ENCODE peak calls at places on chromosomes 16 and 17, in eight cellular contexts. E, S, V, O, T, Y, M and C are unnamed samples.

GRCh38 chr16:58652741-58653140 is 23.1 kb upstream of the CNOT1 start:
- DNase-seq in M (peak; percentile 60), E (peak; percentile 56), S (no peak), Y (no peak), O (no peak), V (no peak), T (peak; percentile 19), C (no peak)

GRCh38 chr17:61411114-61411943 is 11.7 kb downstream of the TBX2 start:
- DNase-seq in E (peak; percentile 87), Y (peak; percentile 20), V (peak; percentile 79), T (peak; percentile 77), O (no peak), M (peak; percentile 74), S (peak; percentile 79), C (peak; percentile 86)

GRCh38 chr17:65345261-65346060 is 208.3 kb downstream of the RGS9 start:
- DNase-seq in T (peak; percentile 77), M (no peak), V (no peak), S (no peak), E (no peak), Y (peak; percentile 27), O (no peak), C (no peak)

GRCh38 chr17:67212716-67213417 is 32.1 kb downstream of the HELZ start:
- DNase-seq in S (no peak), Y (no peak), T (peak; percentile 80), E (no peak), M (peak; percentile 86), O (no peak), V (no peak), C (peak; percentile 50)

GRCh38 chr16:88064011-88064888 is 113.0 kb downstream of the BANP start:
- DNase-seq in Y (no peak), S (no peak), O (no peak), T (no peak), M (peak; percentile 5), E (no peak), V (no peak), C (no peak)

GRCh38 chr16:87809150-87809902 is 43.5 kb upstream of the KLHDC4 start:
- DNase-seq in E (no peak), O (no peak), M (peak; percentile 53), T (peak; percentile 25), V (no peak), S (no peak), Y (peak; percentile 7), C (no peak)

GRCh38 chr16:85650864-85651811 is 37.6 kb downstream of the GINS2 start:
- DNase-seq in S (no peak), E (peak; percentile 68), M (no peak), T (peak; percentile 32), V (no peak), Y (no peak), O (no peak), C (no peak)

GRCh38 chr17:21375757-21376584 is at the start of gene KCNJ12:
- DNase-seq in S (no peak), E (peak; percentile 80), T (peak; percentile 26), V (peak; percentile 39), O (no peak), M (no peak), Y (peak; percentile 3), C (peak; percentile 50)

GRCh38 chr16:22077700-22078313 is 14.5 kb upstream of the VWA3A start:
- DNase-seq in S (peak; percentile 67), O (peak; percentile 39), V (peak; percentile 77), M (peak; percentile 60), E (peak; percentile 77), T (peak; percentile 29), Y (peak; percentile 72), C (peak; percentile 66)

GRCh38 chr17:81492202-81492601 is 20.4 kb downstream of the ACTG1 start:
- DNase-seq in T (no peak), E (no peak), Y (no peak), S (no peak), O (no peak), M (no peak), V (no peak), C (no peak)

GRCh38 chr17:44383363-44383762 is 6.1 kb downstream of the ITGA2B start:
- DNase-seq in O (no peak), Y (no peak), V (no peak), T (no peak), E (no peak), M (no peak), S (no peak), C (no peak)

GRCh38 chr16:85600905-85601639 is 12.1 kb upstream of the GSE1 start:
- DNase-seq in O (no peak), Y (no peak), T (no peak), V (no peak), E (no peak), S (no peak), M (no peak), C (no peak)

GRCh38 chr16:66220766-66221165 is 145.7 kb upstream of the CDH5 start:
- DNase-seq in Y (no peak), T (no peak), V (no peak), E (no peak), O (no peak), S (no peak), M (no peak), C (no peak)

GRCh38 chr17:73669771-73670170 is 25.5 kb upstream of the SDK2 start:
- DNase-seq in T (no peak), Y (no peak), S (no peak), E (no peak), M (no peak), O (no peak), V (no peak), C (no peak)

GRCh38 chr16:75294773-75295172 is 43.3 kb upstream of the BCAR1 start:
- DNase-seq in S (no peak), M (no peak), V (no peak), T (no peak), Y (no peak), O (no peak), E (no peak), C (no peak)

GRCh38 chr17:63337579-63337978 is 108.5 kb downstream of the CYB561 start:
- DNase-seq in E (no peak), V (no peak), T (no peak), Y (no peak), M (no peak), S (no peak), O (no peak), C (peak; percentile 36)

GRCh38 chr16:65023802-65024201 is 98.1 kb downstream of the CDH11 start:
- DNase-seq in S (no peak), T (no peak), M (no peak), V (no peak), O (no peak), Y (no peak), E (no peak), C (no peak)

GRCh38 chr17:17999364-18000007 is 26.8 kb downstream of the DRC3 start:
- DNase-seq in Y (peak; percentile 14), S (no peak), M (peak; percentile 50), E (no peak), O (no peak), T (no peak), V (no peak), C (no peak)

GRCh38 chr17:78421534-78422266 is 43.3 kb downstream of the PGS1 start:
- DNase-seq in O (peak; percentile 51), Y (peak; percentile 77), E (peak; percentile 88), T (peak; percentile 56), V (peak; percentile 89), M (peak; percentile 65), S (peak; percentile 77), C (peak; percentile 87)

GRCh38 chr17:78421084-78421533 is 42.7 kb downstream of the PGS1 start:
- DNase-seq in M (no peak), V (no peak), Y (no peak), T (no peak), O (no peak), E (no peak), S (no peak), C (no peak)

GRCh38 chr17:78422872-78423588 is 44.6 kb downstream of the PGS1 start:
- DNase-seq in S (no peak), E (no peak), O (no peak), T (no peak), V (no peak), Y (no peak), M (no peak), C (no peak)

GRCh38 chr17:78423961-78424747 is 45.7 kb downstream of the PGS1 start:
- DNase-seq in T (no peak), V (no peak), E (no peak), M (no peak), O (no peak), S (no peak), Y (no peak), C (no peak)

DNA sequence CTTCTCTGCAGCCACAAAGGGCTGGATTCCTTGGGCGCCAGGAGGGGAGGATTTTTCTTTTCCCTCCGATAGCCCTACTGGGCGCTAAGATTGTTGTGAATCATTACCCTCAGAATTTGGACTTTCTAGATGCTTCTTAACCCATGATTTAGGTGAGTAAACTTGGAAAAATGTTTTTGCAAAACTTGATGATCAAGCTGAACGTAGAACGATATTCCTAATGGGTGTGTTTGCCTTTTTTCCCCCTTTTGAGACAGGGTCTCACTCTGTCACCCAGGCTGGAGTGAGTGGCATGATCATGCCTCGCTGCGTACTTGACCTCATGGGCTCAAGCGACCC is 43.8 kb downstream of the PGS1 start:
- DNase-seq in T (no peak), O (no peak), S (no peak), V (no peak), Y (no peak), E (no peak), M (no peak), C (no peak)
- TF ChIP-seq CTCF in T (no peak), O (no peak), S (peak; percentile 6), V (no peak), Y (no peak), E (no peak), M (no peak), C (peak; percentile 21)

DNA sequence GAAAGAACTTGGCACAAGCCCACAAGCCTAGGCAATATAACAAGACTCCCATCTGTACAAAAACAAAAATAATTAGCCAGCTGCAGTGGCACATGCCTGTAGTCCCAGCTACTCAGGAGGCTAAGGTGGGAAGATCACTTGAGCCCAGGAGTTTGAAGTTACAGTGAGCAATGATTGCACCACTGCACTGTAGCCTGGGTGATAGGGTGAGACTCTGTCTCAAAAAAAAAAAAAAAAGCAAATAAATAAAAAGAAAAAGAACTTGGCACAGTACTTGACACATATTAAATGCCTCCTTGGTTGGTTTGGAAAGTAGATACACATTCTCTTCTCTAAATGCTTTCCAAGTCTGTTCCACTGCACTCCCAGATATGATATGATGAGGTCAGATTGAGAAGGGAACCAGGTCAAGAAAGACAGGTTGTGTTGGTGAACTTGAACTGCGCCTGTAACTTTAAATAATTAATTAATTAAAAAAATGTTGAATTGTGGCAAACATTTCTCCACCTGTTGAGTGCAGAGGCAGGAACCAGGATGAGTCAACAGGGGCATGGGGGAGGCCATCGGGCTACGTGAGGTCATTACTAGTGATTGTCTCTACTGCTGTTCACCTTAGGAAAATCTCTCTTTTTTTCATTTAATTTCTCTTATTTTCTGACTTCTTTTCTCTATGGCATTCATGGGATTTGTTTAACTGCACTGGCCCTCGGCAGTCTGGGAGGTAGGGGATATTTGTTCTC is 25.9 kb upstream of the EFCAB13 start:
- DNase-seq in M (no peak), V (no peak), S (no peak), T (no peak), E (no peak), Y (no peak), O (no peak), C (no peak)
- H3K4me2 ChIP-seq in M (no peak overlapping the region), V (no peak overlapping the region), S (no peak overlapping the region), T (no peak overlapping the region), E (no peak overlapping the region), Y (no peak overlapping the region), O (no peak overlapping the region), C (no peak overlapping the region)

GRCh38 chr17:79953335-79953734 is 82.3 kb downstream of the TBC1D16 start:
- DNase-seq in V (no peak), O (no peak), Y (no peak), T (no peak), S (no peak), E (no peak), M (no peak), C (no peak)
- H3K27me3 ChIP-seq in V (no peaks in the 10 kb centered on the region), O (no peaks in the 10 kb centered on the region), Y (no peaks in the 10 kb centered on the region), T (no peaks in the 10 kb centered on the region), S (no peaks in the 10 kb centered on the region), E (peaks cover 43% of the 10 kb centered on the region), M (no peaks in the 10 kb centered on the region), C (no peaks in the 10 kb centered on the region)

GRCh38 chr16:17556276-17557052 is 85.7 kb upstream of the XYLT1 start:
- DNase-seq in V (peak; percentile 47), O (peak; percentile 34), S (no peak), M (peak; percentile 33), E (peak; percentile 57), T (peak; percentile 63), Y (no peak), C (peak; percentile 17)
- TF ChIP-seq CTCF in V (peak; percentile 51), O (peak; percentile 75), S (peak; percentile 59), M (peak; percentile 58), E (peak; percentile 76), T (peak; percentile 75), Y (peak; percentile 8), C (peak; percentile 37)